ENCODE peak calls at places on chromosomes 5 and 9, in six cellular contexts. W, I, K, T, O and S are unnamed samples.

GRCh38 chr5:77400645-77401044 is 91.5 kb downstream of the WDR41 start:
- DNase-seq in W (no peak), I (no peak), K (no peak), T (no peak), O (no peak), S (no peak)

GRCh38 chr9:124802426-124802825 is 25.5 kb downstream of the OLFML2A start:
- DNase-seq in W (no peak), I (no peak), K (no peak), T (no peak), O (no peak), S (no peak)

GRCh38 chr5:176629853-176630680 is at the start of the genes EIF4E1B and SNCB:
- DNase-seq in W (no peak), I (no peak), K (peak), T (no peak), O (no peak), S (peak)

GRCh38 chr5:83387041-83387440 is 84.5 kb upstream of the VCAN start:
- DNase-seq in W (no peak), I (no peak), K (no peak), T (no peak), O (no peak), S (no peak)

GRCh38 chr9:131589124-131589711 is 43.9 kb downstream of the PRRT1B start:
- DNase-seq in W (no peak), I (no peak), K (no peak), T (no peak), O (no peak), S (no peak)

GRCh38 chr5:76371955-76372319 is 31.1 kb upstream of the IQGAP2 start:
- DNase-seq in W (no peak), I (no peak), K (no peak), T (no peak), O (no peak), S (no peak)

GRCh38 chr5:169964247-169964646 is 16.0 kb downstream of the INSYN2B start:
- DNase-seq in W (no peak), I (no peak), K (no peak), T (no peak), O (no peak), S (no peak)

GRCh38 chr9:5714501-5715401 is 85.8 kb downstream of the RIC1 start:
- DNase-seq in W (no peak), I (no peak), K (peak), T (no peak), O (peak), S (no peak)

GRCh38 chr5:156825688-156826087 is 24.4 kb upstream of the PPP1R2B start:
- DNase-seq in W (no peak), I (no peak), K (no peak), T (no peak), O (no peak), S (no peak)

GRCh38 chr5:78560000-78560399 is 88.6 kb downstream of the LHFPL2 start:
- DNase-seq in W (no peak), I (no peak), K (no peak), T (no peak), O (no peak), S (no peak)
- TF ChIP-seq YY1 in W (no peak), I (no peak), K (no peak), T (no peak), O (no peak), S (no peak)

DNA sequence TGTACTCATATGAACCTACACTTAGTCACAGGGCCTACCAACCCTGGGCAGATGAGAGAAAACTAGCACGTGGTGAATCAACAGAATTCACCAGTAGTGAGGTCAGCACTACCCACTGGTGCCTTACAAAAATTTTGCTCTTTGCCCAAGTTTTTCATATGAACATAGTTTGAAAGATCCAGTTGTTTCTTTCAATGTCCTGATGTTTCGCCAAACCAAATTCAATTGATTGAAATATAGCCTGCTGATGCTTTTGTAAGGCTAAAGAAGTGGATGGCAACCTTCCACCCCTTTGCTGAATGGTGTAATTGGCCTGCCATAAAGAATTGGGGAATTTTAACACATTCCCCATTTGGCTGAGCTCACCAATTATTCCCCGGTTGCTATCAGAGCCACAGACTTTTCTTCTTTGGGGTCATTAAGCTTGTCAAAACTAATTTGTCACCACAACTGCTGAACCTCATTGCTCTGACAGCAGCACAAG is 339.2 kb downstream of the GLIS3 start:
- DNase-seq in W (no peak), I (no peak), K (no peak), T (no peak), O (no peak), S (no peak)
- TF ChIP-seq YY1 in W (no peak), I (no peak), K (no peak), T (no peak), O (no peak), S (no peak)

DNA sequence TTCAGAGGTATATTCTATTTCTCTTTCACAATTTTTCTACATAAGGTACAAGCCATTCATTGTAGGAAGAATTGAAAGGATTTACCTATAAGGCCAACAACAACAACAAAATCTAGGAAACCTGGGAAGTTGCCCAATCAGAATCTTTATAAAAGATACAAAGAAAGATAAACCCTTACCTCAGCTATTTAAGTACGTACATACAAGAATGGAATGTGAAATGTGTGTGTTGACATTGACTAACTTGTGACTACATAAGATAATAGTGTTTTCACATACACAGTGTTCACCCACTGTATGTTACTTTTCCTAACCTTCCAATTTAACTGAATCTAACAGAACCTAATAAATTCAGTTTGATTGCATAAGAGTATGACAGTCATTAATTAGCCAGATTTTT is 154.1 kb downstream of the ADAMTS6 start:
- DNase-seq in W (no peak), I (no peak), K (no peak), T (no peak), O (no peak), S (no peak)
- TF ChIP-seq YY1 in W (no peak), I (no peak), K (no peak), T (no peak), O (no peak), S (no peak)

GRCh38 chr9:108117775-108118174 is 628.2 kb upstream of the KLF4 start:
- DNase-seq in W (no peak), I (no peak), K (no peak), T (no peak), O (no peak), S (peak)
- TF ChIP-seq YY1 in W (no peak), I (no peak), K (no peak), T (no peak), O (no peak), S (no peak)

DNA sequence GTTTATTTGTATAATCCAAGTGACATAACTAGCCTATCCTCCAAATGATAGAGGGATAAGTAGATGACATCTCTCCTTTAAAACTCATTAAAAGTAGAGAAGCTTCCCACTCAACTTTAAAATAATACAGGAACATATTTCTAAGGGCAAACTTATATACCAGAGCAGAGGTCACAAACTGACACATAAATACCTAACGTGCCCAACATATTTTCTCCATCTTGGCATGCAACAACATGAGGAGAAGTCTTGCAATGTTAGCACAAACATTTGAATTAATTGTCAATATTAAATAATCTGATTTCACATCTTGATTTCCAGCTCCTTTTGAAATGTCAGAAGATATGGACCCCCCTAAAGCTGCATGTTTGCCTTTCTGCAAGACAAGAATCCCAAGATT is 335.0 kb downstream of the DEPDC1B start:
- DNase-seq in W (no peak), I (no peak), K (no peak), T (no peak), O (no peak), S (no peak)
- TF ChIP-seq YY1 in W (no peak), I (no peak), K (no peak), T (no peak), O (no peak), S (no peak)

GRCh38 chr9:21294325-21294724 is 10.8 kb downstream of the IFNA5 start:
- DNase-seq in W (no peak), I (no peak), K (no peak), T (peak), O (peak), S (no peak)
- TF ChIP-seq YY1 in W (no peak), I (no peak), K (no peak), T (no peak), O (no peak), S (no peak)

GRCh38 chr5:55484531-55484930 is 50.2 kb downstream of the PLPP1 start:
- DNase-seq in W (peak), I (peak), K (no peak), T (no peak), O (no peak), S (no peak)

GRCh38 chr5:55483903-55484302 is 50.9 kb downstream of the PLPP1 start:
- DNase-seq in W (no peak), I (no peak), K (no peak), T (no peak), O (no peak), S (no peak)

GRCh38 chr5:55481293-55481900 is 53.4 kb downstream of the PLPP1 start:
- DNase-seq in W (no peak), I (no peak), K (no peak), T (no peak), O (no peak), S (no peak)

GRCh38 chr5:55480781-55481180 is 54.0 kb downstream of the PLPP1 start:
- DNase-seq in W (no peak), I (no peak), K (no peak), T (no peak), O (no peak), S (no peak)

DNA sequence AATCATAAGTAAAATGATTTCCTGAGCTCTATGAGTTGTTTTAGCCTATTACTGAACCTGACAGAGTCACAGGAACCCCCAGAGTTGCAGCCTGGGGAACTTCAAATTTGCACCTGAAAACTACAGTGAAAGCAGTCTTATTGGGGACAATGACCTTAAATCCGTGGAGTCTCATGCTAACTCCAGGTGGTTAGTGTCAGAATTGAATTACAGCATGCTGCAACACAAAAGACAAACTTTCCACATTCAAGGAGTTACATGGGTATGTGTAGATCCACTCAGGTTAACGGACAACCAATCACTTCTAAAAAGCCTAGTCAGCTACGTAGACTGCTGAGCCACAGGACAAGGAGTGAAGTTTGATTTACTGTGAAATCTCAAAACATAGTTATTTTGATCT is 49.7 kb downstream of the PLPP1 start:
- DNase-seq in W (peak), I (peak), K (no peak), T (no peak), O (no peak), S (no peak)
- TF ChIP-seq YY1 in W (no peak), I (no peak), K (no peak), T (no peak), O (no peak), S (no peak)

GRCh38 chr5:42749020-42749419 is 7.6 kb upstream of the CCDC152 start:
- DNase-seq in W (no peak), I (no peak), K (no peak), T (no peak), O (no peak), S (no peak)
- TF ChIP-seq YY1 in W (no peak), I (no peak), K (no peak), T (no peak), O (no peak), S (no peak)

GRCh38 chr5:10913846-10914245 is 152.8 kb upstream of the DAP start:
- DNase-seq in W (no peak), I (no peak), K (peak), T (no peak), O (no peak), S (no peak)
- TF ChIP-seq YY1 in W (no peak), I (no peak), K (no peak), T (no peak), O (no peak), S (no peak)

DNA sequence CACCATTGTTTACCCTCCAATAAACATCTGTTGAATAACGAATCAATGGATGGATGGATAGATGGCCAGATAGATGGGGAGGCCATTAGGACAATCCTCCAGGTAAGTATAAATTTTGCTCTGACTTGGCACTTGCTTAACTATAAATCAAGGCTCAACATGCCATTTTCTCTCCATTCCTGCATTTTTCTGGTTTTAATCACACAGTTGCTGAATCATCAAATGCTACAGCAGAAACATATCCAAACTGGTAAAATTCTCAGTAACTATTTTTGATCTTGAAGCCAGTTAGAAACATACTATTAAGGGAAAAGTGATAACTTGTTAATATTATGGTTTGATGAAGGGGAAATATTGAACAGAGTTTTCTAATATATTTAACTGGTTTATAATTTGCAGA is 71.5 kb upstream of the MTAP start:
- DNase-seq in W (no peak), I (no peak), K (no peak), T (no peak), O (no peak), S (no peak)
- TF ChIP-seq YY1 in W (no peak), I (no peak), K (no peak), T (no peak), O (no peak), S (no peak)